ENCODE peak calls at places on chromosomes 16 and 17, in seven cellular contexts. G is A549, F is RWPE1, X is brain microvascular endothelial cell, T is upper lobe of left lung, S is body of pancreas, Y is AG10803. J is an unnamed sample.

GRCh38 chr17:13862341-13862740 is 207.0 kb upstream of the COX10 start:
- DNase-seq in X (no peak), S (no peak), F (no peak), Y (no peak), G (no peak), T (no peak), J (no peak)

GRCh38 chr17:59149051-59149450 is 5.9 kb downstream of the SKA2 start:
- DNase-seq in X (no peak), Y (peak), G (no peak), T (no peak), F (no peak), S (no peak), J (no peak)

GRCh38 chr16:17921357-17921978 is 415.1 kb downstream of the NPIPA8 start:
- DNase-seq in S (peak), T (peak), F (no peak), Y (peak), G (no peak), X (no peak), J (no peak)

GRCh38 chr16:27620533-27620932 is 70.6 kb downstream of the KATNIP start:
- DNase-seq in S (no peak), X (no peak), Y (no peak), G (no peak), F (no peak), T (no peak), J (no peak)

GRCh38 chr16:9092282-9092962 is 978 bp downstream of the HAPSTR1 start:
- DNase-seq in Y (no peak), S (peak), F (peak), X (no peak), G (no peak), T (no peak), J (no peak)

GRCh38 chr16:4659363-4660353 is 33.7 kb upstream of the NUDT16L1 start:
- DNase-seq in Y (no peak), G (no peak), X (no peak), F (no peak), T (no peak), S (no peak), J (no peak)

GRCh38 chr16:88347656-88348376 is 34.9 kb upstream of the ZNF469 start:
- DNase-seq in F (no peak), S (no peak), X (no peak), Y (no peak), T (no peak), G (no peak), J (no peak)

GRCh38 chr17:48723555-48724239 is 712 bp downstream of the PRAC2 start:
- DNase-seq in F (no peak), Y (no peak), G (no peak), X (no peak), T (no peak), S (no peak), J (no peak)

GRCh38 chr16:67198238-67198734 is 645 bp upstream of the ELMO3 start:
- DNase-seq in X (no peak), G (peak), Y (peak), S (peak), T (peak), F (peak), J (no peak)

GRCh38 chr16:25608002-25608401 is 83.8 kb upstream of the HS3ST4 start:
- DNase-seq in S (no peak), X (no peak), Y (no peak), T (no peak), G (no peak), F (no peak), J (no peak)

GRCh38 chr17:57357392-57357784 is 101.1 kb downstream of the MSI2 start:
- DNase-seq in Y (no peak), G (no peak), X (no peak), S (peak), T (peak), F (no peak), J (no peak)

GRCh38 chr17:72681844-72682243 is 410.6 kb downstream of the SLC39A11 start:
- DNase-seq in F (no peak), X (no peak), G (no peak), S (no peak), T (no peak), Y (no peak), J (no peak)

GRCh38 chr17:81561494-81561885 is 9.3 kb upstream of the FAAP100 start:
- DNase-seq in Y (no peak), G (no peak), F (no peak), S (no peak), X (peak), T (no peak), J (no peak)

GRCh38 chr17:18041776-18042175 is 2.6 kb downstream of the GID4 start:
- DNase-seq in G (no peak), T (no peak), Y (peak), S (no peak), F (peak), X (no peak), J (peak)

GRCh38 chr17:36136031-36136430 is 32.4 kb downstream of the CCL4 start:
- DNase-seq in F (no peak), T (no peak), G (no peak), Y (no peak), S (no peak), X (no peak), J (no peak)

GRCh38 chr16:19168173-19169080 is at the start of gene SYT17:
- DNase-seq in T (peak), X (no peak), G (peak), S (peak), F (peak), Y (no peak), J (no peak)

GRCh38 chr17:19413725-19414124 is 2.7 kb downstream of the RNF112 start:
- DNase-seq in Y (no peak), F (no peak), T (no peak), S (no peak), X (no peak), G (no peak), J (no peak)

GRCh38 chr17:55295411-55296170 is 30.8 kb downstream of the HLF start:
- DNase-seq in G (peak), Y (peak), S (peak), X (peak), T (peak), F (peak), J (no peak)

GRCh38 chr17:45646288-45646988 is 137.7 kb upstream of the CRHR1 start:
- DNase-seq in Y (no peak), F (no peak), S (no peak), G (no peak), X (no peak), T (no peak), J (no peak)

GRCh38 chr16:20956319-20956718 is 55.7 kb downstream of the LYRM1 start:
- DNase-seq in G (no peak), F (no peak), T (no peak), S (no peak), Y (peak), X (no peak), J (no peak)

GRCh38 chr17:2138768-2139167 is 83.9 kb downstream of the HIC1 start:
- DNase-seq in G (no peak), X (no peak), Y (peak), S (peak), T (peak), F (no peak), J (no peak)

GRCh38 chr16:22004321-22004720 is 3.4 kb upstream of the PDZD9 start:
- DNase-seq in S (no peak), Y (no peak), G (no peak), X (no peak), T (no peak), F (no peak), J (no peak)

GRCh38 chr17:17030515-17031211 is 11.6 kb upstream of the MPRIP start:
- DNase-seq in F (no peak), X (no peak), T (no peak), S (no peak), G (no peak), Y (no peak), J (no peak)

GRCh38 chr17:9115446-9116265 is 94.3 kb downstream of the NTN1 start:
- DNase-seq in S (peak), X (peak), T (no peak), F (no peak), G (peak), Y (peak), J (peak)
- TF ChIP-seq CTCF in S (no peak), X (peak), T (peak), F (no peak), G (peak), Y (peak), J (peak)

DNA sequence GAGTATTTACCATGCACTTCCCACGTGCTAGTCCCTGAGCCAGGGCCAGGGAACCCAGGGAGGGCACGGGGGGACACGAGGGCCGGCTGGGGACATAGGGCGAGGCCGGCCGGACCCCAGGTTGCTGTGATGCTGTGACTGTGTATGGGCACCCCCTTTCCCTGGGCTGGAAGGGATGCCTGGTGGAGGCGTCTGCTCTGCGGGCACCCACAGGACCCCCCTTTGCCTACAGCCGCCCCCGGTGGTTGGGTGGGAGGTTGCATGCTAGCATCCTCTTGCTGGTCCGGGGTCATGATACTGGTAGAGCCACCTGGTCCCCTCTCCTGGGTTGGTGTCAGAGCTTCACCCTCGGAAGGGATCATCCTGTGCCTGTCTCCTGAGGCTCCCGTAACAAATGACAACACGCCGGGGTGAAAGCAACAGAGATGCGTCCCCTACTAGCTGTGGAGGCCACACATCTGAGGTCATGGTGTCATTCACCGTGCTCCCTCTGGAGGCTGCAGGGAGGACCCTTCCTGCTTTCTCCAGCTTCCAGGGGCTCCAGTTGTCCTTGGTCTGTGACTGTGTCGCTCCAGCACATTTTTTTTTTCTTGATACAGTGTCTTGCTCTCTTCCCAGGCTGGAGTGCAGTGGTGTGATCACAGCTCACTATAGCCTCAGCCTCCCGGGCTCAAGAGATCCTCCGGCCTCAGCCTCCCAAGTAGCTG is 3.1 kb upstream of the CIAO3 start:
- DNase-seq in Y (no peak), G (no peak), F (no peak), T (no peak), X (no peak), S (no peak), J (no peak)
- TF ChIP-seq CTCF in Y (no peak), G (no peak), F (no peak), T (no peak), X (peak), S (no peak), J (no peak)

GRCh38 chr17:68290955-68291835 is at the start of the genes ARSG and SLC16A6:
- DNase-seq in S (peak), G (peak), F (peak), T (peak), X (peak), Y (no peak), J (no peak)

GRCh38 chr17:68292689-68293040 is 1.4 kb downstream of the ARSG start:
- DNase-seq in T (no peak), F (no peak), G (no peak), Y (no peak), X (no peak), S (no peak), J (no peak)

GRCh38 chr17:68290268-68290954 is 516 bp downstream of the SLC16A6 start:
- DNase-seq in Y (no peak), S (peak), G (no peak), F (no peak), X (no peak), T (peak), J (no peak)

GRCh38 chr17:68293490-68294195 is 2.3 kb downstream of the ARSG start:
- DNase-seq in X (no peak), Y (no peak), T (no peak), G (no peak), S (no peak), F (no peak), J (no peak)

GRCh38 chr17:68291836-68292688 is 767 bp downstream of the ARSG start:
- DNase-seq in X (peak), T (peak), Y (peak), S (peak), F (peak), G (peak), J (no peak)
- TF ChIP-seq CTCF in X (peak), T (peak), Y (no peak), S (no peak), F (no peak), G (peak), J (no peak)

DNA sequence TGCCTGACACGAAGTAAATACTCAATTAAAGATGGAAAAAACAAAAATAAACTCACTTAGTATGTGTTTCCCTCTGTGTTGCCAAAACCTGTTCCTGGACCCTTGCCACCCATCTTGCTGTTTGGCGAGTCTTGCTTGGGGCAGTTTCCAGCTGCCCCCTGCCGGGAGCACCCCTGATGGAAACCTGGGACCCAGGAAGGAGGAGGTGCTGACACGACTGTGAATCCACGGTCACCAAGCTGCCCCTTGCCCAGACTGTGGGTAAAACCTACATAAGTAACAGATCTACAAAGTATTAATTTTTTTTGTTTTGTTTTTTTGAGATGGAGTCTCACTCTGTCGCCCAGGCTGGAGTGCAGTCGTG is 50.1 kb upstream of the SIAH1 start:
- DNase-seq in Y (no peak), S (peak), X (no peak), F (no peak), T (no peak), G (no peak), J (no peak)
- TF ChIP-seq CTCF in Y (no peak), S (no peak), X (no peak), F (no peak), T (no peak), G (no peak), J (no peak)

GRCh38 chr17:5667871-5668270 is 83.6 kb upstream of the NLRP1 start:
- DNase-seq in T (no peak), F (no peak), G (no peak), S (no peak), X (no peak), Y (no peak), J (no peak)
- TF ChIP-seq CTCF in T (no peak), F (no peak), G (no peak), S (no peak), X (no peak), Y (no peak), J (no peak)

DNA sequence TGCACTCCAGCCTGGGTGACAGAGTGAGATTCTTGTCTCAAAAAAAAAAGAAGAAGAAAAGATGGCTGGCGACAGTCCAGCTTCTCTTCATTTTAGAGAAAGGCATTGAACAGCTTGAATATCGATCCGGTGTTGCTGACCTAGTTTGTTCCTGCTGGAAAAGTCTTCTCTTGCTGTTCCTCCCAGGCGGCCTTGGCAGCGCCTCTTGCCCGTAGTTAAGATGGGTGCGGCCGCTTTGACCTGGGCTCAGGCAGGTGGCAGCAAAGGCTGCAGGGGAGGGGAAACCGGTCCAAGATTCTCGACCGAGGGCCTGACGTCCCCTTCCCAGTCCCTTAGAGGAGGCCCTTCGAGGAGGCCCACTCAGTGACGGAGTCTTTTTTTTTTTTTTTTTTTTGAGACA is 3.8 kb upstream of the ZNF764 start:
- DNase-seq in X (no peak), T (no peak), F (no peak), G (no peak), Y (no peak), S (no peak), J (no peak)
- TF ChIP-seq CTCF in X (no peak), T (no peak), F (no peak), G (no peak), Y (no peak), S (no peak), J (no peak)

DNA sequence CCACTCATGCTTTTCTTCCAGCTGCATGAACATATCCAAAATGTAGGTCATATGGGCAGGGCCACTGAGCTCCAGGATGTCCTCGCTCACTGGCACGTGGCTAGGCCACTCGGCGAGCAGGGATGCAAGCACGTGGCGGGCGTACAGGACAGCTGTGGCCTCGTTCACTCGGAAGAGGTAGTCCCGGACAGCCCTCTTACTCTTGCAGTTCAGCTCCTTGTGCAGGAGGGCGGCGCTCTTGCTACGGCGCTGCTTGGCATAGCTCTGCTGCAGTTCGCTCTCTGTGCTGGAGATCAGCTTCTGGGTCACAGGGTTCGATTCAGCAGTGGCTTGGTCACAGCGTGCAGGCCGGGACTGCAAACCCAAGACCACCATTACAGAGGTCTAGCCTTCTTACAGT is 53.1 kb upstream of the ATP2A3 start:
- DNase-seq in T (no peak), X (no peak), G (no peak), F (no peak), Y (no peak), S (no peak), J (no peak)
- TF ChIP-seq CTCF in T (no peak), X (peak), G (peak), F (no peak), Y (no peak), S (no peak), J (no peak)

GRCh38 chr17:79272666-79273219 is 198.1 kb downstream of the ENGASE start:
- DNase-seq in G (peak), Y (peak), X (no peak), F (peak), T (no peak), S (peak), J (no peak)
- TF ChIP-seq CTCF in G (no peak), Y (no peak), X (no peak), F (no peak), T (no peak), S (no peak), J (no peak)

J was measured in AG09319.